ENCODE peak calls at places on chromosomes 11 and 22, in four cellular contexts. One of them, this sample, is unnamed.

GRCh38 chr22:19636696-19637355 is 77.5 kb upstream of the SEPTIN5 start:
- DNase-seq in iPS-NIHi11: no peak
- DNase-seq in endodermal cell: peak
- DNase-seq in activated naive CD4-positive, alpha-beta T cell treated with anti-CD3 and anti-CD28 coated beads, Interleukin-2, amount 10 ng/mL, durations not matched to agents 7 days and 5 days: no peak
- DNase-seq in this sample: no peak

GRCh38 chr22:49749227-49749626 is 78.4 kb downstream of the BRD1 start:
- DNase-seq in iPS-NIHi11: no peak
- DNase-seq in endodermal cell: peak
- DNase-seq in activated naive CD4-positive, alpha-beta T cell treated with anti-CD3 and anti-CD28 coated beads, Interleukin-2, amount 10 ng/mL, durations not matched to agents 7 days and 5 days: no peak
- DNase-seq in this sample: no peak

GRCh38 chr11:70243912-70244652 is 26.4 kb upstream of the PPFIA1 start:
- DNase-seq in iPS-NIHi11: no peak
- DNase-seq in endodermal cell: no peak
- DNase-seq in activated naive CD4-positive, alpha-beta T cell treated with anti-CD3 and anti-CD28 coated beads, Interleukin-2, amount 10 ng/mL, durations not matched to agents 7 days and 5 days: no peak
- DNase-seq in this sample: no peak

GRCh38 chr11:80727315-80727714 is 1286.5 kb upstream of the TENM4 start:
- DNase-seq in iPS-NIHi11: peak
- DNase-seq in endodermal cell: peak
- DNase-seq in activated naive CD4-positive, alpha-beta T cell treated with anti-CD3 and anti-CD28 coated beads, Interleukin-2, amount 10 ng/mL, durations not matched to agents 7 days and 5 days: no peak
- DNase-seq in this sample: no peak

GRCh38 chr11:129853508-129854228 is 38.0 kb downstream of the TMEM45B start:
- DNase-seq in iPS-NIHi11: no peak
- DNase-seq in endodermal cell: no peak
- DNase-seq in activated naive CD4-positive, alpha-beta T cell treated with anti-CD3 and anti-CD28 coated beads, Interleukin-2, amount 10 ng/mL, durations not matched to agents 7 days and 5 days: peak
- DNase-seq in this sample: no peak

GRCh38 chr11:111540114-111540920 is at the start of gene LAYN:
- DNase-seq in iPS-NIHi11: peak
- DNase-seq in endodermal cell: peak
- DNase-seq in activated naive CD4-positive, alpha-beta T cell treated with anti-CD3 and anti-CD28 coated beads, Interleukin-2, amount 10 ng/mL, durations not matched to agents 7 days and 5 days: peak
- DNase-seq in this sample: no peak

GRCh38 chr11:35944503-35945136 is 758 bp downstream of the LDLRAD3 start:
- DNase-seq in iPS-NIHi11: peak
- DNase-seq in endodermal cell: peak
- DNase-seq in activated naive CD4-positive, alpha-beta T cell treated with anti-CD3 and anti-CD28 coated beads, Interleukin-2, amount 10 ng/mL, durations not matched to agents 7 days and 5 days: no peak
- DNase-seq in this sample: no peak

GRCh38 chr11:120413480-120413879 is 77.3 kb downstream of the ARHGEF12 start:
- DNase-seq in iPS-NIHi11: no peak
- DNase-seq in endodermal cell: no peak
- DNase-seq in activated naive CD4-positive, alpha-beta T cell treated with anti-CD3 and anti-CD28 coated beads, Interleukin-2, amount 10 ng/mL, durations not matched to agents 7 days and 5 days: no peak
- DNase-seq in this sample: no peak

GRCh38 chr11:34682822-34683221 is 61.9 kb downstream of the EHF start:
- DNase-seq in iPS-NIHi11: peak
- DNase-seq in endodermal cell: no peak
- DNase-seq in activated naive CD4-positive, alpha-beta T cell treated with anti-CD3 and anti-CD28 coated beads, Interleukin-2, amount 10 ng/mL, durations not matched to agents 7 days and 5 days: no peak
- DNase-seq in this sample: no peak

GRCh38 chr11:13009921-13010736 is 1.0 kb downstream of the RASSF10 start:
- DNase-seq in iPS-NIHi11: peak
- DNase-seq in endodermal cell: peak
- DNase-seq in activated naive CD4-positive, alpha-beta T cell treated with anti-CD3 and anti-CD28 coated beads, Interleukin-2, amount 10 ng/mL, durations not matched to agents 7 days and 5 days: no peak
- DNase-seq in this sample: no peak

GRCh38 chr22:21766933-21767462 is 31.4 kb upstream of the YPEL1 start:
- DNase-seq in iPS-NIHi11: no peak
- DNase-seq in endodermal cell: no peak
- DNase-seq in activated naive CD4-positive, alpha-beta T cell treated with anti-CD3 and anti-CD28 coated beads, Interleukin-2, amount 10 ng/mL, durations not matched to agents 7 days and 5 days: peak
- DNase-seq in this sample: no peak

GRCh38 chr11:135069884-135070283 is 657.8 kb upstream of the B3GAT1 start:
- DNase-seq in iPS-NIHi11: no peak
- DNase-seq in endodermal cell: no peak
- DNase-seq in activated naive CD4-positive, alpha-beta T cell treated with anti-CD3 and anti-CD28 coated beads, Interleukin-2, amount 10 ng/mL, durations not matched to agents 7 days and 5 days: no peak
- DNase-seq in this sample: no peak

GRCh38 chr11:3001496-3001895 is 9.4 kb upstream of the NAP1L4 start:
- DNase-seq in iPS-NIHi11: no peak
- DNase-seq in endodermal cell: no peak
- DNase-seq in activated naive CD4-positive, alpha-beta T cell treated with anti-CD3 and anti-CD28 coated beads, Interleukin-2, amount 10 ng/mL, durations not matched to agents 7 days and 5 days: no peak
- DNase-seq in this sample: no peak

GRCh38 chr11:11843233-11843632 is 1.5 kb downstream of the USP47 start:
- DNase-seq in iPS-NIHi11: no peak
- DNase-seq in endodermal cell: no peak
- DNase-seq in activated naive CD4-positive, alpha-beta T cell treated with anti-CD3 and anti-CD28 coated beads, Interleukin-2, amount 10 ng/mL, durations not matched to agents 7 days and 5 days: no peak
- DNase-seq in this sample: no peak

GRCh38 chr11:134592391-134592990 is 180.4 kb upstream of the B3GAT1 start:
- DNase-seq in iPS-NIHi11: peak
- DNase-seq in endodermal cell: peak
- DNase-seq in activated naive CD4-positive, alpha-beta T cell treated with anti-CD3 and anti-CD28 coated beads, Interleukin-2, amount 10 ng/mL, durations not matched to agents 7 days and 5 days: peak
- DNase-seq in this sample: no peak

GRCh38 chr11:19919050-19919561 is 206.5 kb downstream of the NAV2 start:
- DNase-seq in iPS-NIHi11: no peak
- DNase-seq in endodermal cell: no peak
- DNase-seq in activated naive CD4-positive, alpha-beta T cell treated with anti-CD3 and anti-CD28 coated beads, Interleukin-2, amount 10 ng/mL, durations not matched to agents 7 days and 5 days: no peak
- DNase-seq in this sample: peak

GRCh38 chr22:38228873-38229740 is 27.3 kb downstream of the MAFF start:
- DNase-seq in iPS-NIHi11: no peak
- DNase-seq in endodermal cell: no peak
- DNase-seq in activated naive CD4-positive, alpha-beta T cell treated with anti-CD3 and anti-CD28 coated beads, Interleukin-2, amount 10 ng/mL, durations not matched to agents 7 days and 5 days: no peak
- DNase-seq in this sample: peak

GRCh38 chr22:20395897-20396287 is 1.9 kb downstream of the ZNF74 start:
- DNase-seq in iPS-NIHi11: no peak
- DNase-seq in endodermal cell: no peak
- DNase-seq in activated naive CD4-positive, alpha-beta T cell treated with anti-CD3 and anti-CD28 coated beads, Interleukin-2, amount 10 ng/mL, durations not matched to agents 7 days and 5 days: no peak
- DNase-seq in this sample: no peak

GRCh38 chr11:130834886-130835285 is 81.4 kb downstream of the SNX19 start:
- DNase-seq in iPS-NIHi11: no peak
- DNase-seq in endodermal cell: no peak
- DNase-seq in activated naive CD4-positive, alpha-beta T cell treated with anti-CD3 and anti-CD28 coated beads, Interleukin-2, amount 10 ng/mL, durations not matched to agents 7 days and 5 days: no peak
- DNase-seq in this sample: no peak

GRCh38 chr11:90764691-90765090 is 541.8 kb upstream of the CHORDC1 start:
- DNase-seq in iPS-NIHi11: no peak
- DNase-seq in endodermal cell: no peak
- DNase-seq in activated naive CD4-positive, alpha-beta T cell treated with anti-CD3 and anti-CD28 coated beads, Interleukin-2, amount 10 ng/mL, durations not matched to agents 7 days and 5 days: no peak
- DNase-seq in this sample: no peak

GRCh38 chr22:45541580-45541979 is 38.9 kb downstream of the FBLN1 start:
- DNase-seq in iPS-NIHi11: no peak
- DNase-seq in endodermal cell: no peak
- DNase-seq in activated naive CD4-positive, alpha-beta T cell treated with anti-CD3 and anti-CD28 coated beads, Interleukin-2, amount 10 ng/mL, durations not matched to agents 7 days and 5 days: no peak
- DNase-seq in this sample: no peak

GRCh38 chr11:3614742-3615171 is 27.0 kb downstream of the ART5 start:
- DNase-seq in iPS-NIHi11: no peak
- DNase-seq in endodermal cell: no peak
- DNase-seq in activated naive CD4-positive, alpha-beta T cell treated with anti-CD3 and anti-CD28 coated beads, Interleukin-2, amount 10 ng/mL, durations not matched to agents 7 days and 5 days: peak
- DNase-seq in this sample: no peak

GRCh38 chr11:86132667-86133310 is 63.9 kb upstream of the PICALM start:
- DNase-seq in iPS-NIHi11: no peak
- DNase-seq in endodermal cell: no peak
- DNase-seq in activated naive CD4-positive, alpha-beta T cell treated with anti-CD3 and anti-CD28 coated beads, Interleukin-2, amount 10 ng/mL, durations not matched to agents 7 days and 5 days: no peak
- DNase-seq in this sample: no peak

GRCh38 chr22:30871391-30872281 is 96.9 kb downstream of the MORC2 start:
- DNase-seq in iPS-NIHi11: peak
- DNase-seq in endodermal cell: peak
- DNase-seq in activated naive CD4-positive, alpha-beta T cell treated with anti-CD3 and anti-CD28 coated beads, Interleukin-2, amount 10 ng/mL, durations not matched to agents 7 days and 5 days: no peak
- DNase-seq in this sample: no peak

This sample was measured in pulmonary artery endothelial cell.